ENCODE peak calls at places on chromosomes 4 and X, in nine cellular contexts. R is fibroblast of lung; S is NCI-H1417; B is DMS153; I is activated CD4-positive, alpha-beta T cell treated with anti-CD3 and anti-CD28 coated beads, Interleukin-2, amount 10 ng/mL, durations not matched to agents 7 days and 5 days; M is stimulated activated CD4-positive, alpha-beta T cell treated with anti-CD3 and anti-CD28 coated beads, TNF-alpha, amount 100 ng/mL, for 4 hours; W is Kasumi-1; D is small intestine; U is substantia nigra. E is an unnamed sample.

GRCh38 chr4:159764343-159764952 is 661.6 kb downstream of the RAPGEF2 start:
- DNase-seq in R (peak), S (no peak), B (peak), I (peak), M (no peak), W (peak), D (peak), U (no peak), E (no peak)

GRCh38 chrX:133461226-133461625 is 45.9 kb upstream of the GPC4 start:
- DNase-seq in R (no peak), S (no peak), B (no peak), I (no peak), M (no peak), W (no peak), D (no peak), U (no peak), E (no peak)

GRCh38 chr4:10590896-10591295 is 93.7 kb downstream of the CLNK start:
- DNase-seq in R (peak), S (no peak), B (no peak), I (no peak), M (no peak), W (no peak), D (no peak), U (no peak), E (no peak)

GRCh38 chr4:67885727-67886126 is 1.9 kb upstream of the TMPRSS11D start:
- DNase-seq in R (peak), S (no peak), B (no peak), I (no peak), M (no peak), W (no peak), D (no peak), U (no peak), E (no peak)

GRCh38 chrX:153870791-153871360 is 15.1 kb downstream of the L1CAM start:
- DNase-seq in R (no peak), S (no peak), B (no peak), I (no peak), M (no peak), W (no peak), D (no peak), U (no peak), E (no peak)

GRCh38 chrX:20681691-20682090 is 415.0 kb upstream of the RPS6KA3 start:
- DNase-seq in R (no peak), S (no peak), B (no peak), I (no peak), M (no peak), W (no peak), D (no peak), U (no peak), E (no peak)

GRCh38 chr4:159146007-159146330 is 43.1 kb downstream of the RAPGEF2 start:
- DNase-seq in R (no peak), S (no peak), B (no peak), I (no peak), M (no peak), W (no peak), D (no peak), U (no peak), E (no peak)

GRCh38 chr4:109441858-109442480 is 8.4 kb downstream of the SEC24B start:
- DNase-seq in R (no peak), S (no peak), B (no peak), I (no peak), M (no peak), W (no peak), D (no peak), U (no peak), E (no peak)

GRCh38 chr4:85783483-85783882 is 308.5 kb downstream of the ARHGAP24 start:
- DNase-seq in R (peak), S (no peak), B (no peak), I (no peak), M (no peak), W (no peak), D (no peak), U (no peak), E (no peak)

GRCh38 chr4:183413562-183414200 is 30.8 kb upstream of the CDKN2AIP start:
- DNase-seq in R (no peak), S (no peak), B (no peak), I (no peak), M (no peak), W (no peak), D (no peak), U (no peak), E (no peak)

GRCh38 chrX:48533165-48533564 is 6.3 kb upstream of the TBC1D25 start:
- DNase-seq in R (no peak), S (no peak), B (no peak), I (no peak), M (no peak), W (no peak), D (no peak), U (no peak), E (no peak)

GRCh38 chrX:38800981-38801845 is at the start of gene MID1IP1:
- DNase-seq in R (peak), S (no peak), B (peak), I (peak), M (peak), W (peak), D (peak), U (peak), E (peak)

GRCh38 chr4:8648296-8648695 is 55.7 kb downstream of the CPZ start:
- DNase-seq in R (no peak), S (no peak), B (no peak), I (no peak), M (no peak), W (no peak), D (no peak), U (no peak), E (no peak)

GRCh38 chrX:103687073-103687695 is 685 bp upstream of the MORF4L2 start:
- DNase-seq in R (no peak), S (peak), B (peak), I (peak), M (peak), W (peak), D (peak), U (peak), E (peak)

GRCh38 chr4:77268108-77268507 is 111.1 kb downstream of the CCNG2 start:
- DNase-seq in R (no peak), S (peak), B (no peak), I (no peak), M (no peak), W (no peak), D (no peak), U (no peak), E (no peak)

GRCh38 chr4:61200195-61200990 is at the start of gene ADGRL3:
- DNase-seq in R (peak), S (peak), B (no peak), I (no peak), M (no peak), W (peak), D (no peak), U (no peak), E (no peak)

GRCh38 chr4:184477201-184477999 is 3.0 kb upstream of the IRF2 start:
- DNase-seq in R (no peak), S (no peak), B (no peak), I (no peak), M (no peak), W (no peak), D (no peak), U (no peak), E (no peak)

GRCh38 chr4:152983774-152984411 is 47.8 kb downstream of the FHDC1 start:
- DNase-seq in R (peak), S (no peak), B (no peak), I (no peak), M (no peak), W (no peak), D (no peak), U (no peak), E (no peak)

GRCh38 chrX:18390941-18391538 is 34.4 kb upstream of the CDKL5 start:
- DNase-seq in R (peak), S (peak), B (peak), I (peak), M (peak), W (peak), D (peak), U (no peak), E (peak)

GRCh38 chrX:76148753-76149152 is 24.1 kb upstream of the PBDC1 start:
- DNase-seq in R (peak), S (peak), B (no peak), I (peak), M (no peak), W (peak), D (peak), U (no peak), E (no peak)

GRCh38 chr4:2341911-2342652 is 76.4 kb downstream of the ZFYVE28 start:
- DNase-seq in R (no peak), S (no peak), B (no peak), I (no peak), M (no peak), W (no peak), D (no peak), U (no peak), E (no peak)

GRCh38 chr4:173529505-173530325 is at the start of gene HAND2:
- DNase-seq in R (peak), S (no peak), B (no peak), I (no peak), M (no peak), W (no peak), D (no peak), U (no peak), E (no peak)

GRCh38 chr4:166091914-166092510 is 219.0 kb downstream of the TLL1 start:
- DNase-seq in R (peak), S (peak), B (no peak), I (no peak), M (no peak), W (peak), D (peak), U (no peak), E (no peak)

GRCh38 chr4:17722361-17722710 is 59.1 kb downstream of the FAM184B start:
- DNase-seq in R (no peak), S (no peak), B (no peak), I (no peak), M (no peak), W (no peak), D (no peak), U (no peak), E (no peak)

GRCh38 chr4:182918044-182918607 is 940 bp upstream of the DCTD start:
- DNase-seq in R (no peak), S (no peak), B (no peak), I (no peak), M (no peak), W (peak), D (no peak), U (no peak), E (no peak)

GRCh38 chr4:128823025-128823661 is 13.6 kb downstream of the JADE1 start:
- DNase-seq in R (peak), S (no peak), B (no peak), I (no peak), M (no peak), W (no peak), D (no peak), U (no peak), E (no peak)

GRCh38 chrX:129980043-129980442 is 2.4 kb upstream of the BCORL1 start:
- DNase-seq in R (no peak), S (no peak), B (no peak), I (no peak), M (peak), W (no peak), D (no peak), U (no peak), E (peak)

GRCh38 chrX:18725316-18725943 is 18.0 kb downstream of the PPEF1 start:
- DNase-seq in R (no peak), S (no peak), B (no peak), I (no peak), M (no peak), W (no peak), D (no peak), U (no peak), E (no peak)

GRCh38 chr4:71550220-71551190 is 211.7 kb downstream of the SLC4A4 start:
- DNase-seq in R (peak), S (no peak), B (no peak), I (no peak), M (no peak), W (no peak), D (peak), U (no peak), E (no peak)